ENCODE peak calls at places on chromosomes 7 and 10, in five cellular contexts. K is osteocyte, A is kidney epithelial cell, O is GM10248, D is B cell. F is an unnamed sample.
A peak's percentile ranks its signal among the peaks of the same experiment; 100 is the strongest.

GRCh38 chr7:155402941-155403340 is 55.0 kb upstream of the EN2 start:
- DNase-seq in K (no peak), A (no peak), D (no peak), O (no peak), F (no peak)

GRCh38 chr10:116722736-116723427 is 19.5 kb downstream of the HSPA12A start:
- DNase-seq in O (no peak), D (no peak), K (no peak), A (no peak), F (no peak)

GRCh38 chr10:70477661-70478162 is 855 bp upstream of the PALD1 start:
- DNase-seq in A (no peak), O (peak; percentile 54), D (peak; percentile 80), K (no peak), F (peak; percentile 14)

GRCh38 chr10:119431034-119431767 is 111.3 kb downstream of the RGS10 start:
- DNase-seq in K (no peak), A (no peak), D (no peak), O (no peak), F (no peak)

GRCh38 chr7:131027287-131027773 is 293.3 kb upstream of the KLF14 start:
- DNase-seq in K (no peak), O (peak; percentile 24), A (no peak), D (peak; percentile 51), F (peak; percentile 79)

GRCh38 chr7:155285423-155286220 is 12.1 kb upstream of the INSIG1 start:
- DNase-seq in K (no peak), O (no peak), A (no peak), D (no peak), F (no peak)

GRCh38 chr7:151735854-151736402 is 141.0 kb downstream of the PRKAG2 start:
- DNase-seq in D (no peak), O (no peak), K (no peak), A (no peak), F (no peak)

GRCh38 chr10:30825495-30825894 is 195.9 kb upstream of the LYZL2 start:
- DNase-seq in K (no peak), O (no peak), D (no peak), A (no peak), F (no peak)

GRCh38 chr10:88169037-88169319 is 305.6 kb downstream of the PTEN start:
- DNase-seq in K (no peak), O (no peak), A (no peak), D (no peak), F (no peak)

GRCh38 chr7:787332-788240 is 44.7 kb upstream of the SUN1 start:
- DNase-seq in O (no peak), A (no peak), D (no peak), K (no peak), F (no peak)
- TF ChIP-seq CTCF in O (no peak), A (no peak), D (no peak), K (peak; percentile 12), F (peak; percentile 16)

GRCh38 chr10:29470843-29471482 is 163.8 kb downstream of the SVIL start:
- DNase-seq in A (no peak), O (no peak), K (no peak), D (no peak), F (peak; percentile 58)

GRCh38 chr10:29461042-29461441 is 172.2 kb downstream of the LYZL1 start:
- DNase-seq in O (no peak), D (no peak), K (no peak), A (no peak), F (no peak)

GRCh38 chr10:29470355-29470705 is 164.4 kb downstream of the SVIL start:
- DNase-seq in D (no peak), K (no peak), A (no peak), O (no peak), F (peak; percentile 22)

GRCh38 chr10:29469481-29470354 is 165.1 kb downstream of the SVIL start:
- DNase-seq in O (no peak), K (no peak), A (no peak), D (no peak), F (no peak)

GRCh38 chr10:29465384-29465783 is 169.4 kb downstream of the SVIL start:
- DNase-seq in O (no peak), K (no peak), A (no peak), D (no peak), F (no peak)
- TF ChIP-seq CTCF in O (no peak), K (no peak), A (peak; percentile 42), D (no peak), F (peak; percentile 25)

DNA sequence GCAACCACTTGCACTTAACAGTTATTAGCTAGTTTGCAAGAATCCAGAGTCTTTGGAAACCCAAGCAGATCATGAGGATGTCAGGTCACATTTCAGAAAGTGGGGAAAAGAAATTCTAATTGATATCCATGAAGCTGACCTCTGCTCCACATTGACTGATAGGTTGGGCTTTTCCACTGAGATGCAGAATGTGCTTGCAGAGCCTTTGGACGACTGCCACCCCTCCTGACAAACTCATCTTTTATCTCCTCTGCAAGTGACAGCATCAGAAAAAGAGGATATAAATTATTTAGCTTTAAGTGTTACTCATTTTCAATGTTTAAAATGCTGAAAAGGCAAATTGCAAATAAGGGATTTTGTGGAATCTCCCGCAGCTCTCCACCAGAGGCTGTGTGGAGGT is 75.3 kb downstream of the C10orf90 start:
- DNase-seq in O (no peak), D (no peak), A (no peak), K (no peak), F (no peak)
- TF ChIP-seq CTCF in O (no peak), D (no peak), A (no peak), K (no peak), F (no peak)

DNA sequence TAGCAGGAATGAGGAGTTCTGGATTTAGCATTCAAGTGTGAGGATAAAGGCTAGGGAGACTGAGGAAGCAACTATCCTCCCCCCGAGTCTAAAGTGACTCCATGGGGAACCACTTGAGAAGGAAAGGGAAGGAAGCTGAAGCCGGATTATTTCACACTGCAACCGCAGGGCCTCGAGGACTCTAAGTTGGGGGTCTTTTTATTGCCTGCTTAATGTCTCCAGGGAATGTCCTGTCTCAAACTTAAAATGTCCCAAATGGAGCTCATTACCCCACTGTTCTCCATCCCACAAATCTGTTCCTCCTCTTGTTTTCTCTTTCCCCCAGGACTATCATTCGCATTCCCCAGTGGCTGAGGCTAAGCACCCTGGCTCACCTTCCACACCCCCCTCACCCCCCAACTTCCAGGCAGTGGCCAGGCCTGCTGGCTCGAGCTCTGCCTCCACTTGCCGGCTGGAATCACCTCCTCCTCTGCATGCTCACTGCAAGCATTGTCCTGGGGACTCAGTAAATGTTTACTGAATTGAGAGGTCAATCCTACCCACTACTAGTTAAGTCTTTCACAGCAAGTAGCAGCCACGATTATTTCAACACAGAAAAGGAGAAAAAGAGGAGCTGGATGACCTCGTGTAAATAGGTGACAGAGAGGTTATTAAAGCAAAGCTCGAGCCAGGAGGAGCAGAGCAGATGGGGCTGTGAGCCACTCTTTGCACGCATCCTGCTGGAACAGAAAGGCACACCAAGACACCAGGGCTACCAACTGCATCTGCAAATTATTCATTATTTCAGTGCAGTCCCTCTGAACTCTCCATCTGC is 32.3 kb downstream of the HIPK2 start:
- DNase-seq in O (no peak), A (no peak), K (no peak), D (no peak), F (peak; percentile 82)
- TF ChIP-seq CTCF in O (no peak), A (no peak), K (no peak), D (no peak), F (no peak)

GRCh38 chr10:124449170-124450009 is 445 bp downstream of the NKX1-2 start:
- DNase-seq in D (peak; percentile 24), A (no peak), K (no peak), O (no peak), F (no peak)

GRCh38 chr10:124446830-124447740 is 2.8 kb downstream of the NKX1-2 start:
- DNase-seq in A (no peak), D (no peak), O (no peak), K (no peak), F (no peak)

GRCh38 chr10:124447741-124448466 is 1.9 kb downstream of the NKX1-2 start:
- DNase-seq in K (no peak), D (peak; percentile 35), O (no peak), A (no peak), F (no peak)

GRCh38 chr10:124450010-124450782 is at the start of gene NKX1-2:
- DNase-seq in O (no peak), A (no peak), K (no peak), D (peak; percentile 37), F (peak; percentile 8)

DNA sequence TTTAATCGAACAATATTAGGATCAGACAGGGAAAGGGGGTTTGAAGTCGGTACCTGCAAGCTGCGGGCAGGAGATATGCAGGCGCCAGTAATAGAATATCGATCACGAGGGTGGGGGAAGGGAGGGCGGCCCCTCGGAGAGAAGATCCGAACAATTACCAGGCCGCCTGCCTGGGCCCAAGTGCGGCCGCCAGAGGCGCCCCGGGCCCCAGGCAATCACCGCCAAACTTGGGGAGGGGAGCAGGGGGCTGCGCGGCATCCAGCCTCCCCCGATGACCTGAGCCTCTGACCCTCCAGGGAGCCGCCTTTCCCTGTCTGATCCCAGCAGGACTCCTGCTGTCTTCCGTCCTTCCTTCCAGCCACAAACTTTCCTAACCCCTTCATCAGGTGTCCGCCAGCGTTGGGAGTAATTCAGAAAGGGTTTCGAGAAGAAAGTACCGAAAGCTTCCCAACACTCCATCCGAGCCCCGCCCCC is 1.1 kb downstream of the NKX1-2 start:
- DNase-seq in D (no peak), O (no peak), A (no peak), K (no peak), F (no peak)
- TF ChIP-seq CTCF in D (no peak), O (no peak), A (no peak), K (no peak), F (no peak)

DNA sequence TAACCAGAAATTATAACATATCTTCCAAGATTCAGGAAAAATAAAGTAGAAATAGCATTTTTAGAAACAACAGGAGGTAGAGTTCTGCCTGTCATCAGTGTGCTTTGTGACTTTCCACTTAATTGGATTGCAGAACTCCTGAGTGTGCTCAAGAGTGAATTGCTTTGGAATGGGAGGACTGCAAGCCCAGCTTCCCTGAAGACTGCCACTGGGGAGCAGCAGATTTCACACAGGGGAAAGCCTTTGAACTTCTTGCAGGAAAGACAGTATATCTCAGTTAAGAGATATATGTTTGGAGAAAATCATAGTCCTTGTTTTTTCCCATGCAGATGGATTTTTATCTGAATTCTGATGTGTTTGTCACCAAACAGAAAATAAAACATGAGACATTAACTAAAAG is 124.5 kb downstream of the TMEM168 start:
- DNase-seq in K (no peak), D (no peak), A (no peak), O (no peak), F (peak; percentile 58)
- TF ChIP-seq CTCF in K (peak; percentile 38), D (no peak), A (peak; percentile 38), O (peak; percentile 9), F (peak; percentile 60)

DNA sequence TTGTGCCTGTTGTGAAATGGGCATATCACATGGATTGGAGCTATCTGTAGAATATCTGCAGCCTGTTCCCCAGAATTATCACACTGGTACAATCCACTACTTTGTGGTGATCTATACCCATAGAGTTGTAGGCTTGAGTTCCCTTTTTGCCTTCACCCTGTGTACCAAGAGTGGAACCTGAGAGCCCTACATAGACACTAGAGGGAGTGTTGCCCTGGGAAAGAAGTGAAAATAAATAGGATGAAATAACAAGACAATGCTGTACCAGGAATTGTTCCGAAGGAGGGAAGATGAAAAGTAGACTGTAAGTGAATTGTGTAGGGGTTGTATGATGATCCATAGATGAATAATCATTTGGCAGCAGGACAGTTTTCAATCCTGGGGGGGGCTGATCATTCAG is 9.0 kb downstream of the SORCS3 start:
- DNase-seq in O (no peak), K (no peak), A (no peak), D (no peak), F (no peak)
- TF ChIP-seq CTCF in O (no peak), K (no peak), A (peak; percentile 63), D (no peak), F (no peak)

F was measured in choroid plexus epithelial cell.